ENCODE peak calls at places on chromosomes 16 and 17, in eight cellular contexts. E is GM19239; W is NCI-H1436; Q is NCI-H1092; O is activated CD8-positive, alpha-beta memory T cell treated with anti-CD3 and anti-CD28 coated beads, Interleukin-2, amount 50 U/mL, for 48 hours; H is stimulated activated CD8-positive, alpha-beta memory T cell treated with anti-CD3 and anti-CD28 coated beads, Interleukin-7, amount 100 ng/mL, for 24 hours; X is stimulated activated CD4-positive, alpha-beta T cell treated with anti-CD3 and anti-CD28 coated beads, TNF-alpha, amount 100 ng/mL, for 24 hours; M is GM23338. L is an unnamed sample.

GRCh38 chr16:77541131-77541530 is 106.3 kb upstream of the ADAMTS18 start:
- DNase-seq in E (no peak), W (no peak), Q (no peak), O (no peak), H (no peak), X (no peak), M (peak), L (no peak)

GRCh38 chr16:81885976-81886586 is 107.0 kb downstream of the PLCG2 start:
- DNase-seq in E (peak), W (peak), Q (no peak), O (peak), H (no peak), X (no peak), M (peak), L (peak)

GRCh38 chr17:65485388-65486299 is 75.8 kb downstream of the AXIN2 start:
- DNase-seq in E (no peak), W (no peak), Q (no peak), O (no peak), H (no peak), X (no peak), M (no peak), L (no peak)

GRCh38 chr17:73198930-73199260 is 6.0 kb downstream of the COG1 start:
- DNase-seq in E (no peak), W (no peak), Q (no peak), O (no peak), H (no peak), X (no peak), M (no peak), L (no peak)

GRCh38 chr17:52754838-52755237 is 596.3 kb upstream of the CA10 start:
- DNase-seq in E (no peak), W (no peak), Q (no peak), O (no peak), H (no peak), X (no peak), M (no peak), L (no peak)

GRCh38 chr16:53224932-53225533 is 170.2 kb downstream of the CHD9 start:
- DNase-seq in E (no peak), W (no peak), Q (no peak), O (no peak), H (no peak), X (no peak), M (no peak), L (no peak)

GRCh38 chr17:9313346-9313745 is 262.3 kb downstream of the STX8 start:
- DNase-seq in E (no peak), W (no peak), Q (no peak), O (no peak), H (no peak), X (no peak), M (no peak), L (no peak)

GRCh38 chr16:17470871-17471744 is at the start of gene XYLT1:
- DNase-seq in E (peak), W (peak), Q (peak), O (peak), H (no peak), X (no peak), M (peak), L (no peak)

GRCh38 chr17:81814748-81815645 is 11.0 kb downstream of the GCGR start:
- DNase-seq in E (no peak), W (peak), Q (peak), O (no peak), H (no peak), X (no peak), M (no peak), L (no peak)

GRCh38 chr17:17351901-17352781 is 49.0 kb downstream of the NT5M start:
- DNase-seq in E (no peak), W (no peak), Q (no peak), O (peak), H (no peak), X (no peak), M (no peak), L (peak)

GRCh38 chr16:10752843-10753523 is 9.3 kb downstream of the NUBP1 start:
- DNase-seq in E (no peak), W (no peak), Q (no peak), O (no peak), H (no peak), X (no peak), M (no peak), L (no peak)

GRCh38 chr17:1977583-1978395 is 47.3 kb downstream of the RTN4RL1 start:
- DNase-seq in E (no peak), W (peak), Q (no peak), O (no peak), H (no peak), X (no peak), M (peak), L (no peak)

GRCh38 chr17:76076765-76077581 is 2.0 kb upstream of the ZACN start:
- DNase-seq in E (no peak), W (no peak), Q (no peak), O (peak), H (no peak), X (no peak), M (peak), L (no peak)

L was measured in HT-29.